ENCODE peak calls at places on chromosomes 11 and 22, in seven cellular contexts. F, Q, Z, J, T, O and G are unnamed samples.

GRCh38 chr22:45867118-45867905 is 109.7 kb downstream of the WNT7B start:
- DNase-seq in F (no peak), Q (no peak), Z (no peak), J (no peak), T (no peak), O (no peak), G (peak; percentile 23)

GRCh38 chr11:33543823-33544222 is 156.8 kb downstream of the C11orf91 start:
- DNase-seq in F (no peak), Q (no peak), Z (no peak), J (no peak), T (no peak), O (no peak), G (no peak)

GRCh38 chr22:33438273-33438672 is 380.1 kb upstream of the SYN3 start:
- DNase-seq in F (no peak), Q (no peak), Z (peak; percentile 17), J (peak; percentile 37), T (peak; percentile 54), O (peak; percentile 58), G (peak; percentile 9)

GRCh38 chr11:111910637-111911562 is 670 bp downstream of the CRYAB start:
- DNase-seq in F (no peak), Q (no peak), Z (no peak), J (no peak), T (no peak), O (no peak), G (no peak)

GRCh38 chr11:69908511-69909220 is 89.5 kb upstream of the FGF3 start:
- DNase-seq in F (no peak), Q (no peak), Z (no peak), J (no peak), T (no peak), O (no peak), G (no peak)

GRCh38 chr22:27987557-27987956 is 68.5 kb upstream of the PITPNB start:
- DNase-seq in F (no peak), Q (peak; percentile 6), Z (peak; percentile 65), J (no peak), T (no peak), O (peak; percentile 89), G (no peak)

GRCh38 chr11:19774817-19775600 is 62.4 kb downstream of the NAV2 start:
- DNase-seq in F (no peak), Q (no peak), Z (no peak), J (no peak), T (no peak), O (no peak), G (no peak)

GRCh38 chr11:116871248-116871647 is 33.8 kb upstream of the APOA1 start:
- DNase-seq in F (no peak), Q (no peak), Z (peak; percentile 69), J (no peak), T (no peak), O (peak; percentile 67), G (no peak)

GRCh38 chr22:50084570-50084969 is 656 bp downstream of the MLC1 start:
- DNase-seq in F (no peak), Q (no peak), Z (no peak), J (no peak), T (no peak), O (no peak), G (no peak)

GRCh38 chr11:1624621-1625020 is 2.7 kb upstream of the KRTAP5-4 start:
- DNase-seq in F (no peak), Q (no peak), Z (no peak), J (no peak), T (no peak), O (no peak), G (no peak)